ENCODE peak calls at places on chromosomes 4 and X, in eight cellular contexts. Y is transverse colon, C is A549, N is testis, G is ovary, A is HepG2, L is tibial nerve, X is Peyer's patch. Z is an unnamed sample.
A peak's percentile ranks its signal among the peaks of the same experiment; 100 is the strongest.

GRCh38 chr4:72390409-72390808 is 178.6 kb downstream of the ADAMTS3 start:
- DNase-seq in G (no peak), A (no peak), X (no peak), C (no peak), N (no peak), L (no peak), Y (no peak), Z (no peak)

GRCh38 chrX:30971761-30972603 is 82.9 kb upstream of the TAB3 start:
- DNase-seq in A (peak; percentile 53), Y (peak; percentile 17), N (peak; percentile 48), C (peak; percentile 44), X (no peak), G (no peak), L (no peak), Z (no peak)

GRCh38 chr4:122842984-122843531 is 16.4 kb downstream of the FGF2 start:
- DNase-seq in A (no peak), X (no peak), G (no peak), Y (peak; percentile 42), L (no peak), N (no peak), C (peak; percentile 51), Z (no peak)

GRCh38 chr4:1509366-1509765 is 103.1 kb upstream of the NKX1-1 start:
- DNase-seq in A (no peak), N (no peak), G (no peak), C (no peak), L (no peak), X (no peak), Y (no peak), Z (no peak)

GRCh38 chr4:109554971-109555370 is 5.1 kb upstream of the MCUB start:
- DNase-seq in C (no peak), N (no peak), L (no peak), X (no peak), G (no peak), Y (no peak), A (no peak), Z (no peak)

GRCh38 chrX:134660627-134661026 is 2.4 kb upstream of the PLAC1 start:
- DNase-seq in A (no peak), L (no peak), G (no peak), X (no peak), N (no peak), Y (no peak), C (no peak), Z (no peak)

GRCh38 chr4:159765402-159765801 is 662.5 kb downstream of the RAPGEF2 start:
- DNase-seq in C (no peak), L (no peak), A (no peak), Y (no peak), N (no peak), G (no peak), X (no peak), Z (no peak)

GRCh38 chrX:39022106-39022505 is 220.8 kb downstream of the MID1IP1 start:
- DNase-seq in N (no peak), L (no peak), C (no peak), A (no peak), X (no peak), Y (no peak), G (no peak), Z (no peak)

GRCh38 chrX:9279271-9279596 is 185.6 kb upstream of the TBL1X start:
- DNase-seq in X (no peak), Y (no peak), A (no peak), G (no peak), N (no peak), L (no peak), C (no peak), Z (no peak)

GRCh38 chrX:119954374-119954773 is 10.8 kb upstream of the NKAP start:
- DNase-seq in L (no peak), N (no peak), X (no peak), A (no peak), G (no peak), C (no peak), Y (no peak), Z (no peak)

GRCh38 chr4:71472946-71473345 is 134.1 kb downstream of the SLC4A4 start:
- DNase-seq in L (no peak), C (peak; percentile 1), Y (no peak), A (no peak), N (no peak), G (no peak), X (no peak), Z (no peak)

GRCh38 chrX:47174376-47174775 is 19.3 kb upstream of the UBA1 start:
- DNase-seq in X (no peak), A (no peak), L (no peak), C (no peak), G (no peak), N (no peak), Y (no peak), Z (no peak)

GRCh38 chr4:7423391-7423790 is 11.3 kb downstream of the PSAPL1 start:
- DNase-seq in X (peak; percentile 7), C (no peak), Y (no peak), A (no peak), L (no peak), N (no peak), G (peak; percentile 8), Z (no peak)

GRCh38 chrX:38275615-38276014 is 51.7 kb downstream of the RPGR start:
- DNase-seq in X (no peak), N (no peak), Y (no peak), G (no peak), L (no peak), A (peak; percentile 51), C (peak; percentile 76), Z (no peak)

GRCh38 chr4:96347582-96347981 is 507.7 kb downstream of the PDHA2 start:
- DNase-seq in Y (no peak), C (no peak), X (no peak), L (no peak), G (no peak), N (no peak), A (no peak), Z (no peak)

GRCh38 chrX:122770581-122770980 is 413.5 kb upstream of the GRIA3 start:
- DNase-seq in C (no peak), Y (no peak), A (no peak), X (no peak), N (no peak), L (no peak), G (no peak), Z (no peak)

GRCh38 chr4:1195894-1196401 is 23.6 kb upstream of the SPON2 start:
- DNase-seq in A (no peak), X (peak; percentile 43), Y (no peak), L (no peak), C (no peak), N (no peak), G (peak; percentile 40), Z (no peak)

GRCh38 chrX:115892787-115893671 is 277.5 kb upstream of the AGTR2 start:
- DNase-seq in X (peak; percentile 66), L (no peak), Y (peak; percentile 81), A (peak; percentile 73), C (no peak), G (peak; percentile 76), N (no peak), Z (no peak)

GRCh38 chr4:10114607-10115006 is 2.0 kb downstream of the WDR1 start:
- DNase-seq in A (no peak), G (no peak), L (no peak), Y (no peak), C (no peak), X (no peak), N (no peak), Z (no peak)
- H3K4me3 ChIP-seq in A (peak overlapping the region; percentile 74), G (peak overlapping the region; percentile 89), L (peak overlapping the region; percentile 77), Y (no peak overlapping the region), C (peak overlapping the region; percentile 60), X (peak overlapping the region; percentile 98), N (no peak overlapping the region), Z (peak overlapping the region; percentile 70)

GRCh38 chrX:81121513-81122363 is 80.0 kb downstream of the HMGN5 start:
- DNase-seq in A (peak; percentile 41), N (peak; percentile 95), L (peak; percentile 84), Y (peak; percentile 92), X (peak; percentile 90), C (peak; percentile 92), G (peak; percentile 89), Z (peak; percentile 89)
- H3K27ac ChIP-seq in A (no peak overlapping the region), N (peak overlapping the region; percentile 76), L (peak overlapping the region; percentile 74), Y (peak overlapping the region; percentile 76), X (peak overlapping the region; percentile 49), C (peak overlapping the region; percentile 32), G (no peak overlapping the region), Z (peak overlapping the region; percentile 58)

GRCh38 chrX:155028749-155029360 is 2.2 kb downstream of the FUNDC2 start:
- DNase-seq in G (no peak), N (no peak), A (no peak), C (peak; percentile 17), X (no peak), Y (no peak), L (no peak), Z (no peak)

GRCh38 chrX:155026420-155026726 is 271 bp upstream of the FUNDC2 start:
- DNase-seq in L (no peak), N (no peak), Y (no peak), G (no peak), X (no peak), C (no peak), A (no peak), Z (no peak)

GRCh38 chrX:155028192-155028591 is 1.5 kb downstream of the FUNDC2 start:
- DNase-seq in A (no peak), X (no peak), L (no peak), C (peak; percentile 6), N (no peak), Y (no peak), G (no peak), Z (no peak)

GRCh38 chrX:155026727-155027508 is at the start of gene FUNDC2:
- DNase-seq in C (peak; percentile 98), G (peak; percentile 92), X (peak; percentile 91), A (peak; percentile 87), N (peak; percentile 93), Y (peak; percentile 95), L (peak; percentile 81), Z (peak; percentile 89)

DNA sequence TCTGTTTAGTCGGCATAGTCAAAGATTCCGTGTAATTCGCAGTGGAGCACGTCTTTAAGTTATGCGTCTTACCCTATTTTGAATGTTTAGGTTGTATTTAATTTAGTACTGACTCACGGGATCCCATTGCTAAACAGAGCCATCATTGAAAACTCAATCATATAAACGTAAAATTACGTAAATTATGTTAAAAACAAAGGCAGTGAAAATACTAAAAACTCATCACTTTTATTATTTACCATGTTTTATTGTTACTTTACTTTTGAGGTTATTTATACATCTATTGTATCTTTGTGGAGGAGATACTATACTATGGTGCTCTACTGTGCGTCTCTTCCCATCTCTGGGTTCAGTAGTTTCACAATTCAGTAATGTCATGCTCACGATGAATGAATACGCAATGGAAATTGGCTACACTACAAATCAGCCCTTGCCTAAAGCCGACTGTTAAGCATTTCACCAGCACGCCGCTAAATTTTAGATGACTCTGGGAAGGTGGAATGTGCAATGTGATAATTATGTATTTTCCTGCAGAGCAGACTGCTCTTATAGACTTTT is 944 bp downstream of the FUNDC2 start:
- DNase-seq in C (peak; percentile 53), Y (no peak), A (peak; percentile 11), G (no peak), N (peak; percentile 28), L (peak; percentile 45), X (no peak), Z (peak; percentile 36)
- TF ChIP-seq POLR2A in C (no peak), Y (peak; percentile 42), A (no peak), G (peak; percentile 74), N (peak; percentile 11), L (no peak), X (no peak), Z (peak; percentile 76)

DNA sequence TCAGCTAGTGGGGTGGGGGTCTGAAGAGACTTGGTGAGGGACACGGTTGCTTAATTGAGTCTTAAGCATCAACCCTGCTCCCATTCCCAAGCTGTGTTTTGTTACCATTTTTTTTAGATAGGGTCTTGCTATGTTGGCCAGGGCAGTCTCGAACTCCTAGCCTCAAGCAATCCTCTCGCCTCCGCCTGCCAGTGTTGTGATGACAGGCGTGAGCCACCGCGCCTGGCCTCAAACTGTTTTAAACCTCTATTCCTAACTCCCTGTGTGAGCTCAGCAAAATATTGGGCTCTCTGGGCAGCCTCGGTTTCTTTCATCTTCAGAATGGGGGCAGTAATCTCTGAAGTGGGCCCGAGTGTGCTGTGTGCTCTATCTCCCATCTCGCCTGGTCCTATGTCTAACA is 26.3 kb upstream of the BCORL1 start:
- DNase-seq in C (no peak), L (no peak), G (no peak), N (no peak), A (no peak), X (no peak), Y (no peak), Z (no peak)
- H3K4me3 ChIP-seq in C (no peak overlapping the region), L (no peak overlapping the region), G (no peak overlapping the region), N (no peak overlapping the region), A (no peak overlapping the region), X (no peak overlapping the region), Y (no peak overlapping the region), Z (no peak overlapping the region)

Z was measured in gastrocnemius medialis.